ENCODE peak calls at places on chromosome 2, in seven cellular contexts. F is body of pancreas, Y is colonic mucosa, N is sigmoid colon, J is left ventricle myocardium inferior, O is hepatocyte, R is Caco-2. L is an unnamed sample. For H3K4me1 and H3K27me3, the result is how much of the 10 kb centered on the place peaks cover.

GRCh38 chr2:7492719-7493118 is 575.5 kb downstream of the RNF144A start:
- DNase-seq in J (no peak), N (no peak), R (no peak), Y (no peak), F (no peak), O (no peak), L (no peak)

GRCh38 chr2:122136071-122136470 is 380.6 kb downstream of the TSN start:
- DNase-seq in N (no peak), O (no peak), R (no peak), Y (no peak), F (no peak), J (no peak), L (peak)

GRCh38 chr2:70907130-70907756 is 28.5 kb upstream of the ATP6V1B1 start:
- DNase-seq in O (peak), Y (peak), R (no peak), J (no peak), N (no peak), F (no peak), L (no peak)

GRCh38 chr2:20562540-20563225 is 88.2 kb downstream of the HS1BP3 start:
- DNase-seq in R (no peak), N (no peak), J (no peak), F (no peak), O (no peak), Y (no peak), L (peak)

GRCh38 chr2:119407430-119408220 is 24.0 kb upstream of the TMEM37 start:
- DNase-seq in R (peak), Y (peak), J (no peak), N (no peak), F (peak), O (peak), L (peak)

GRCh38 chr2:64852771-64853241 is 136.4 kb upstream of the SLC1A4 start:
- DNase-seq in F (no peak), Y (no peak), O (no peak), R (no peak), N (no peak), J (no peak), L (no peak)

GRCh38 chr2:172200495-172201085 is 97.9 kb upstream of the DLX2 start:
- DNase-seq in O (no peak), R (no peak), Y (peak), J (no peak), N (no peak), F (no peak), L (peak)

GRCh38 chr2:112151275-112151674 is 13.1 kb downstream of the FBLN7 start:
- DNase-seq in R (no peak), O (no peak), N (no peak), J (no peak), F (no peak), Y (no peak), L (no peak)

GRCh38 chr2:46800218-46800617 is 115.4 kb downstream of the MCFD2 start:
- DNase-seq in R (no peak), F (no peak), O (no peak), J (no peak), N (no peak), Y (no peak), L (no peak)

GRCh38 chr2:231355802-231356473 is 39.6 kb upstream of the B3GNT7 start:
- DNase-seq in F (no peak), J (peak), R (no peak), N (peak), O (no peak), Y (no peak), L (peak)

GRCh38 chr2:66547887-66548286 is 113.0 kb downstream of the MEIS1 start:
- DNase-seq in N (no peak), F (no peak), Y (no peak), O (no peak), J (no peak), R (no peak), L (no peak)

GRCh38 chr2:201821080-201821479 is 14.7 kb downstream of the CDK15 start:
- DNase-seq in F (no peak), O (no peak), Y (no peak), N (no peak), J (no peak), R (no peak), L (peak)

GRCh38 chr2:235026649-235027557 is 75.1 kb downstream of the SH3BP4 start:
- DNase-seq in Y (peak), F (peak), N (peak), R (peak), J (peak), O (no peak), L (peak)

DNA sequence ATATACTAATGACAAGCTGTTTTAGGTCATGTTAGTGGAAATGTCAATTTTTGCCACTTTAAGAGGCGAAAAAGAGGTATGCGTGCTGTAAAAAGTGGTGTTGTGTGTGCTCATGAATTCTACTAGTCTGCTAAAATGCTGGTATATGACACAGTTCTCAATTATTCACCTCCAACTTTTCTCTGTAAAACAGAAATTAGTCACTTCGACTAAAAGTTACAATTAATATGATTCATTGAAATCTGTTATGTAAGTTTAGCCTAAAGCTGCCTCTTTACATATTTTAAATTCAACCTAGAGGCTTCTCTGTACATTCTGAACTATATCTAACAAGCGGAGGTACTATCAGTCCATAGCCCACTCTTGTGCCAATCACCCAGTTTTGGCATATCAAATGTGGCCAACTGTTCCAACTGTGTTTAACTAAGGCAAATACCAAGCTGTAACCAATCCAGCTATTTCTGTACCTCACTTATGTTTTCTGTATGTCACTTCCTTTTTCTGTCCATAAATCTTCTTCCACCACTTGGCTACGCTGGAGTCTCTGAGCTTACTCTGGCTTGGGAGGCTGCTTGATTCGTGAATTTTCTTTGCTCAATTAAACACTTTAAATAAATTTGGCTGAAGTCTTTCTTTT is 20.8 kb downstream of the BAZ2B start:
- DNase-seq in F (no peak), Y (no peak), N (no peak), O (no peak), J (no peak), R (no peak), L (no peak)
- H3K4me1 ChIP-seq in F (under half), Y (under half), N (under half), O (under half), J (under half), R (under half), L (under half)

GRCh38 chr2:152743004-152743403 is 24.6 kb downstream of the ARL6IP6 start:
- DNase-seq in J (no peak), O (peak), R (no peak), Y (no peak), F (no peak), N (no peak), L (no peak)
- TF ChIP-seq CTCF in J (peak), O (peak), R (peak), Y (peak), F (peak), N (peak), L (peak)

GRCh38 chr2:176164184-176164802 is 7.2 kb downstream of the HOXD3 start:
- DNase-seq in Y (no peak), O (no peak), R (no peak), N (no peak), F (no peak), J (no peak), L (no peak)
- H3K27me3 ChIP-seq in Y (under half), O (half or more), R (under half), N (half or more), F (under half), J (half or more), L (under half)

DNA sequence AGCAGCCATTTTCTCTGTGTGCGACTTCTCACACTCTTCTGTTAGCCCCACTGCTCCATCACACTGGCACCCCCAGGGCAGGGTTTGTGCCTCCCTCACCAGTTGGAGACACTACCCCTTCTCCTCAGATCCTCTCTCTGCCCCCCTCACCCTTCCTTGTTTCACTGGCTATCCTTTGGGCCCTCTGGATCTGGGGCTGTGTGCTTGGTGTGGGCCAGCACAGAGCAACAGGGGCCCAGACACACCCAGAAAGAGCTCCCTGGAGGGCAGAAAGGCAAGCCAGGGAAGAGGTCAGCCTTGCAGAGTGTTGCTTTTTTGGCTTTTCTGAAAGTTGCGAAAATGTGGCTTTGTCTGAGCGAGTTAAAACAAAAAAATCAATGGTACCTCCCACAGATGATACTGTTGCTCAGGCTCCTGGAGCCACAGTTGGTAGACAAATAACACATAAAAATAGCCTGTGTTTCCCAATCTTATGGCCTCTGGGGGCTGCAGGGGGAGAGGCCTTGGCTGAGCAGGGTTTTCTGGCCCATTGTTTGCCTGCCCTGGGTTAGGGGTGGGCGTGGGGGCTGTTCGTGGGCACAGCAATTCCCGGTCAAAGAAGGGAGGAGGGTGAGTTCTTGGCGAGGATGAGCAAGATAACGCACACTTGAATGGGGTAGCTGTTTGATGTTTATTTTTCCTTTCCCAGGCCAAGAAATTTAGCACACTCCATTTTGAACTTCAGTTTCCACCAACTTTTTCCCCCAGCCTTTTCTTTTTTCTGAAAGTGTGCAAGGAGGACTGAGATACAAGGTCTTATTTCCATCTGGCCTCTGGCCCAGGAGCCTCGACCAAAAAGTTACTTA is 167.0 kb upstream of the HAAO start:
- DNase-seq in Y (no peak), N (peak), F (no peak), O (no peak), R (no peak), J (peak), L (no peak)
- H3K4me1 ChIP-seq in Y (under half), N (half or more), F (under half), O (half or more), R (under half), J (half or more), L (under half)

GRCh38 chr2:241801611-241802420 is 7.2 kb upstream of the NEU4 start:
- DNase-seq in F (peak), J (peak), Y (peak), R (peak), N (peak), O (peak), L (peak)

GRCh38 chr2:241802421-241802749 is 6.6 kb upstream of the NEU4 start:
- DNase-seq in J (no peak), F (no peak), O (peak), R (no peak), N (peak), Y (peak), L (no peak)

GRCh38 chr2:241803387-241804325 is 5.3 kb upstream of the NEU4 start:
- DNase-seq in Y (peak), R (no peak), J (peak), F (peak), O (peak), N (peak), L (peak)

GRCh38 chr2:241802806-241803318 is 6.1 kb upstream of the NEU4 start:
- DNase-seq in N (peak), F (peak), R (no peak), Y (peak), J (no peak), O (no peak), L (no peak)

GRCh38 chr2:241804326-241805276 is 4.4 kb upstream of the NEU4 start:
- DNase-seq in Y (peak), O (peak), F (peak), J (no peak), R (no peak), N (peak), L (peak)
- TF ChIP-seq CTCF in Y (no peak), O (no peak), F (no peak), J (peak), R (no peak), N (no peak), L (peak)

DNA sequence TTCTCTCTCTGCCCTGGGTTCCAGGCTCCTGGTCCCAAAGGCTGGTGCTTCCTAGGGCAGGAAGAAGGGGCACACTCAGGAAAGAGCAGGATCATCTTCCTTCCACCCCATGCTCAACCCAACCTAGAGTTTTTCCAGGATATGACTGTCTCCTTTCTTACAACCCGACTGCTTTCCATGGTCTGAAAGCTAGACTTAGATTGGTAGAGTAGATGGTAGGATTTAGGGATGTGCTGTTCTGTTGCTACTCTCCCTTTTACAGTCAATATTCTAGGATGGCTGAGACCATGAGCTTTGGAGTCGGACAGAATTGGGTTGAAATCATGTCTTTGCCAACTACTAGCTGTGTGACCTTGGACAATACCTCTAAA is 45.9 kb upstream of the IGFBP5 start:
- DNase-seq in F (no peak), Y (no peak), J (no peak), R (no peak), N (no peak), O (no peak), L (no peak)
- H3K27me3 ChIP-seq in F (under half), Y (under half), J (under half), R (under half), N (under half), O (under half), L (under half)

L was measured in BE2C.